ENCODE peak calls at places on chromosome 14, in four cellular contexts. One of them, this sample, is unnamed.
A peak's percentile ranks its signal among the peaks of the same experiment; 100 is the strongest.

GRCh38 chr14:103141117-103141796 is 18.0 kb downstream of the TNFAIP2 start:
- DNase-seq in BJ: no peak
- DNase-seq in RWPE2: no peak
- DNase-seq in adrenal gland: peak; percentile 73
- DNase-seq in this sample: peak; percentile 53

GRCh38 chr14:72917420-72917819 is 8.8 kb upstream of the DCAF4 start:
- DNase-seq in BJ: no peak
- DNase-seq in RWPE2: no peak
- DNase-seq in adrenal gland: no peak
- DNase-seq in this sample: no peak

GRCh38 chr14:100131181-100131580 is 28.3 kb downstream of the DEGS2 start:
- DNase-seq in BJ: no peak
- DNase-seq in RWPE2: no peak
- DNase-seq in adrenal gland: no peak
- DNase-seq in this sample: peak; percentile 57

GRCh38 chr14:67269338-67270060 is 28.3 kb downstream of the PALS1 start:
- DNase-seq in BJ: peak; percentile 54
- DNase-seq in RWPE2: no peak
- DNase-seq in adrenal gland: no peak
- DNase-seq in this sample: no peak

GRCh38 chr14:23021479-23021878 is 11.5 kb upstream of the C14orf93 start:
- DNase-seq in BJ: no peak
- DNase-seq in RWPE2: no peak
- DNase-seq in adrenal gland: no peak
- DNase-seq in this sample: no peak

GRCh38 chr14:37695836-37696235 is 100.4 kb downstream of the TTC6 start:
- DNase-seq in BJ: no peak
- DNase-seq in RWPE2: no peak
- DNase-seq in adrenal gland: no peak
- DNase-seq in this sample: no peak

GRCh38 chr14:61178226-61179060 is 102.7 kb downstream of the TMEM30B start:
- DNase-seq in BJ: peak; percentile 96
- DNase-seq in RWPE2: peak; percentile 84
- DNase-seq in adrenal gland: peak; percentile 75
- DNase-seq in this sample: no peak

GRCh38 chr14:58864751-58865519 is 227.2 kb downstream of the DACT1 start:
- DNase-seq in BJ: peak; percentile 77
- DNase-seq in RWPE2: no peak
- DNase-seq in adrenal gland: no peak
- DNase-seq in this sample: no peak

GRCh38 chr14:96616168-96616681 is 114.0 kb downstream of the PAPOLA start:
- DNase-seq in BJ: no peak
- DNase-seq in RWPE2: no peak
- DNase-seq in adrenal gland: no peak
- DNase-seq in this sample: no peak

GRCh38 chr14:70886421-70887206 is 20.6 kb upstream of the PCNX1 start:
- DNase-seq in BJ: no peak
- DNase-seq in RWPE2: no peak
- DNase-seq in adrenal gland: no peak
- DNase-seq in this sample: no peak

GRCh38 chr14:57755018-57755521 is 110.8 kb downstream of the SLC35F4 start:
- DNase-seq in BJ: no peak
- DNase-seq in RWPE2: no peak
- DNase-seq in adrenal gland: no peak
- DNase-seq in this sample: no peak

GRCh38 chr14:21525995-21526671 is at the start of gene SALL2:
- DNase-seq in BJ: no peak
- DNase-seq in RWPE2: peak; percentile 72
- DNase-seq in adrenal gland: peak; percentile 80
- DNase-seq in this sample: peak; percentile 67

GRCh38 chr14:90970167-90970600 is 90.3 kb downstream of the RPS6KA5 start:
- DNase-seq in BJ: no peak
- DNase-seq in RWPE2: no peak
- DNase-seq in adrenal gland: no peak
- DNase-seq in this sample: no peak

GRCh38 chr14:100900837-100901390 is 2.6 kb downstream of the RTL1 start:
- DNase-seq in BJ: no peak
- DNase-seq in RWPE2: peak; percentile 68
- DNase-seq in adrenal gland: peak; percentile 84
- DNase-seq in this sample: peak; percentile 64

GRCh38 chr14:37153483-37153882 is 18.9 kb downstream of the SLC25A21 start:
- DNase-seq in BJ: no peak
- DNase-seq in RWPE2: no peak
- DNase-seq in adrenal gland: no peak
- DNase-seq in this sample: no peak

GRCh38 chr14:20116748-20117147 is 6.2 kb downstream of the OR4K17 start:
- DNase-seq in BJ: no peak
- DNase-seq in RWPE2: no peak
- DNase-seq in adrenal gland: no peak
- DNase-seq in this sample: no peak

GRCh38 chr14:105854600-105855245 is 328.3 kb downstream of the TMEM121 start:
- DNase-seq in BJ: no peak
- DNase-seq in RWPE2: peak; percentile 58
- DNase-seq in adrenal gland: peak; percentile 14
- DNase-seq in this sample: peak; percentile 8

GRCh38 chr14:105929327-105930081 is 403.1 kb downstream of the TMEM121 start:
- DNase-seq in BJ: no peak
- DNase-seq in RWPE2: peak; percentile 50
- DNase-seq in adrenal gland: no peak
- DNase-seq in this sample: no peak

GRCh38 chr14:25231006-25231405 is 181.1 kb upstream of the STXBP6 start:
- DNase-seq in BJ: no peak
- DNase-seq in RWPE2: no peak
- DNase-seq in adrenal gland: no peak
- DNase-seq in this sample: no peak

GRCh38 chr14:100568164-100568997 is 18.8 kb downstream of the BEGAIN start:
- DNase-seq in BJ: no peak
- DNase-seq in RWPE2: no peak
- DNase-seq in adrenal gland: no peak
- DNase-seq in this sample: no peak

GRCh38 chr14:104358528-104359300 is 220.3 kb downstream of the KIF26A start:
- DNase-seq in BJ: no peak
- DNase-seq in RWPE2: peak; percentile 64
- DNase-seq in adrenal gland: no peak
- DNase-seq in this sample: no peak

GRCh38 chr14:105473677-105474477 is 744 bp upstream of the CRIP2 start:
- DNase-seq in BJ: no peak
- DNase-seq in RWPE2: peak; percentile 100
- DNase-seq in adrenal gland: peak; percentile 86
- DNase-seq in this sample: peak; percentile 81

GRCh38 chr14:64465208-64465821 is at the start of gene AKAP5:
- DNase-seq in BJ: no peak
- DNase-seq in RWPE2: no peak
- DNase-seq in adrenal gland: peak; percentile 43
- DNase-seq in this sample: peak; percentile 77

GRCh38 chr14:94655169-94655710 is 43.0 kb downstream of the SERPINA3 start:
- DNase-seq in BJ: peak; percentile 70
- DNase-seq in RWPE2: no peak
- DNase-seq in adrenal gland: no peak
- DNase-seq in this sample: no peak

GRCh38 chr14:85528080-85528881 is 1.7 kb upstream of the FLRT2 start:
- DNase-seq in BJ: peak; percentile 59
- DNase-seq in RWPE2: no peak
- DNase-seq in adrenal gland: peak; percentile 50
- DNase-seq in this sample: peak; percentile 19

DNA sequence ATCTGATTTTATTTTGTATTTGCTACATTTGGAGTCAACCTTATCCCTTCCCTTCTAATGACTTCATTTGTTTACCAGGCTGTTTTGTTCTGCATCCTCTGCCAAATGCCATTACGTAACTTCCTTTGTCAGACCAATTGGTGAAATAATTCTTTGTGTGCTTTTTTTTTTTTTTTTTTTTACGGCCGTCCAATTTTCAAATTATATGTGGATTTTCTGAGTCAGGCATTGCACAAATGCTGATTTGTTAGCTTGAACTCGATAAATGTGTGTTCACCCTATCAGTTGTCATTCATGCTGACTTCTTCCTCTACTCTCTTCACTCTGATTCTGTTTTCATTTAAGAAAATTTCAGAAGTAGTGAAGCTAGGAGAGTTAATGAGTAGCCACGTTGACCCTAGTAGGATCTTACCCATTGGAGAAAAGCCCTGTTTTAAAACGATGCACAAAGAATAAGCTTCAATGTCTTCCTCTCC is 386.2 kb downstream of the DIO2 start:
- DNase-seq in BJ: no peak
- DNase-seq in RWPE2: no peak
- DNase-seq in adrenal gland: no peak
- DNase-seq in this sample: no peak
- H3K4me3 ChIP-seq in BJ: no peak overlapping the region
- H3K4me3 ChIP-seq in RWPE2: no peak overlapping the region
- H3K4me3 ChIP-seq in adrenal gland: no peak overlapping the region
- H3K4me3 ChIP-seq in this sample: no peak overlapping the region

GRCh38 chr14:75361751-75362433 is 65.9 kb upstream of the JDP2 start:
- DNase-seq in BJ: no peak
- DNase-seq in RWPE2: no peak
- DNase-seq in adrenal gland: no peak
- DNase-seq in this sample: no peak
- H3K4me3 ChIP-seq in BJ: no peak overlapping the region
- H3K4me3 ChIP-seq in RWPE2: no peak overlapping the region
- H3K4me3 ChIP-seq in adrenal gland: no peak overlapping the region
- H3K4me3 ChIP-seq in this sample: no peak overlapping the region

GRCh38 chr14:77111021-77111420 is 13.0 kb downstream of the CIPC start:
- DNase-seq in BJ: no peak
- DNase-seq in RWPE2: no peak
- DNase-seq in adrenal gland: no peak
- DNase-seq in this sample: no peak
- H3K4me3 ChIP-seq in BJ: no peak overlapping the region
- H3K4me3 ChIP-seq in RWPE2: no peak overlapping the region
- H3K4me3 ChIP-seq in adrenal gland: no peak overlapping the region
- H3K4me3 ChIP-seq in this sample: no peak overlapping the region

GRCh38 chr14:29016050-29016900 is 249.7 kb downstream of the FOXG1 start:
- DNase-seq in BJ: no peak
- DNase-seq in RWPE2: no peak
- DNase-seq in adrenal gland: peak; percentile 25
- DNase-seq in this sample: no peak
- H3K4me3 ChIP-seq in BJ: no peak overlapping the region
- H3K4me3 ChIP-seq in RWPE2: no peak overlapping the region
- H3K4me3 ChIP-seq in adrenal gland: no peak overlapping the region
- H3K4me3 ChIP-seq in this sample: no peak overlapping the region

This sample was measured in colonic mucosa.